ENCODE peak calls at places on chromosomes 1 and 21, in six cellular contexts. I, F, K, N, Z and G are unnamed samples.

GRCh38 chr21:41956926-41957729 is 3.3 kb upstream of the C2CD2 start:
- DNase-seq in I (no peak), Z (no peak), F (no peak), N (peak), K (no peak), G (no peak)

GRCh38 chr1:56547977-56548376 is 31.4 kb downstream of the PLPP3 start:
- DNase-seq in I (no peak), K (peak), F (no peak), Z (no peak), N (no peak), G (no peak)

GRCh38 chr1:232793944-232794343 is 11.3 kb upstream of the MAP10 start:
- DNase-seq in N (no peak), I (no peak), K (no peak), Z (no peak), F (peak), G (no peak)

GRCh38 chr1:19730793-19731192 is 66.1 kb downstream of the HTR6 start:
- DNase-seq in N (no peak), F (no peak), Z (no peak), I (no peak), K (no peak), G (no peak)

GRCh38 chr21:25186278-25186677 is 421.0 kb downstream of the MRPL39 start:
- DNase-seq in N (no peak), I (no peak), Z (no peak), K (no peak), F (no peak), G (peak)

GRCh38 chr1:64828829-64829228 is 84.0 kb downstream of the RAVER2 start:
- DNase-seq in F (no peak), Z (no peak), K (no peak), N (no peak), I (no peak), G (no peak)

GRCh38 chr1:28115267-28115666 is 26.9 kb upstream of the EYA3 start:
- DNase-seq in F (no peak), I (no peak), Z (no peak), N (no peak), K (no peak), G (peak)

GRCh38 chr1:19737413-19737812 is 62.3 kb downstream of the TMCO4 start:
- DNase-seq in Z (no peak), K (no peak), N (no peak), I (no peak), F (no peak), G (no peak)

GRCh38 chr1:176989754-176990153 is 174.8 kb downstream of the ASTN1 start:
- DNase-seq in Z (no peak), F (no peak), N (no peak), I (no peak), K (no peak), G (no peak)

GRCh38 chr1:58931761-58932160 is 147.9 kb upstream of the JUN start:
- DNase-seq in F (no peak), K (no peak), I (no peak), N (no peak), Z (no peak), G (no peak)

GRCh38 chr21:38250991-38251418 is 5.8 kb upstream of the KCNJ15 start:
- DNase-seq in N (no peak), K (no peak), I (no peak), Z (no peak), F (no peak), G (no peak)

GRCh38 chr1:182080955-182081582 is 19.6 kb upstream of the ZNF648 start:
- DNase-seq in I (no peak), K (peak), F (peak), Z (peak), N (peak), G (no peak)

GRCh38 chr1:223183268-223183862 is 40.3 kb upstream of the TLR5 start:
- DNase-seq in F (no peak), K (no peak), Z (no peak), I (no peak), N (no peak), G (no peak)

GRCh38 chr1:26409191-26409751 is 1.3 kb upstream of the LIN28A start:
- DNase-seq in K (no peak), I (no peak), N (no peak), Z (peak), F (no peak), G (no peak)

GRCh38 chr1:151455966-151456365 is 3.3 kb downstream of the POGZ start:
- DNase-seq in F (no peak), Z (no peak), I (no peak), K (no peak), N (no peak), G (no peak)

GRCh38 chr1:161226320-161226711 is 456 bp downstream of the TOMM40L start:
- DNase-seq in I (no peak), N (no peak), Z (no peak), F (no peak), K (no peak), G (no peak)

GRCh38 chr21:38434913-38435533 is 63.3 kb downstream of the ERG start:
- DNase-seq in Z (no peak), F (no peak), I (no peak), K (no peak), N (no peak), G (no peak)

GRCh38 chr1:35585281-35585680 is 12.2 kb downstream of the TFAP2E start:
- DNase-seq in N (no peak), K (no peak), Z (no peak), F (no peak), I (no peak), G (no peak)

GRCh38 chr1:115837762-115838421 is 3.0 kb downstream of the NHLH2 start:
- DNase-seq in K (no peak), Z (no peak), I (no peak), N (no peak), F (no peak), G (no peak)

GRCh38 chr1:101843160-101843559 is 153.6 kb downstream of the OLFM3 start:
- DNase-seq in K (no peak), I (peak), F (no peak), N (no peak), Z (peak), G (no peak)

GRCh38 chr1:205449750-205450443 is 5.9 kb downstream of the BLACAT1 start:
- DNase-seq in F (peak), K (peak), Z (peak), I (no peak), N (peak), G (no peak)

GRCh38 chr1:3453891-3454810 is at the start of gene ARHGEF16:
- DNase-seq in Z (peak), F (peak), N (peak), K (peak), I (peak), G (no peak)

GRCh38 chr1:54353959-54354358 is 52.2 kb downstream of the SSBP3 start:
- DNase-seq in Z (no peak), F (no peak), I (no peak), N (no peak), K (no peak), G (no peak)

GRCh38 chr1:31148409-31148808 is 82.9 kb upstream of the PUM1 start:
- DNase-seq in K (no peak), Z (no peak), F (no peak), I (no peak), N (no peak), G (no peak)

GRCh38 chr1:203287109-203287893 is 18.0 kb upstream of the BTG2 start:
- DNase-seq in I (no peak), Z (no peak), F (no peak), N (peak), K (no peak), G (peak)

GRCh38 chr1:56527548-56528302 is 51.6 kb downstream of the PLPP3 start:
- DNase-seq in I (no peak), N (no peak), Z (no peak), F (no peak), K (no peak), G (no peak)

GRCh38 chr1:193349046-193349535 is 162.7 kb upstream of the B3GALT2 start:
- DNase-seq in Z (no peak), K (no peak), N (no peak), F (no peak), I (no peak), G (no peak)

GRCh38 chr1:209808059-209808494 is 2.1 kb upstream of the IRF6 start:
- DNase-seq in F (no peak), Z (no peak), I (no peak), N (peak), K (peak), G (no peak)

GRCh38 chr1:170664283-170664827 is 424 bp downstream of the PRRX1 start:
- DNase-seq in N (no peak), I (no peak), K (no peak), Z (no peak), F (no peak), G (no peak)

GRCh38 chr1:66207484-66207883 is 326.5 kb upstream of the SGIP1 start:
- DNase-seq in F (no peak), I (no peak), Z (no peak), K (no peak), N (no peak), G (no peak)

DNA sequence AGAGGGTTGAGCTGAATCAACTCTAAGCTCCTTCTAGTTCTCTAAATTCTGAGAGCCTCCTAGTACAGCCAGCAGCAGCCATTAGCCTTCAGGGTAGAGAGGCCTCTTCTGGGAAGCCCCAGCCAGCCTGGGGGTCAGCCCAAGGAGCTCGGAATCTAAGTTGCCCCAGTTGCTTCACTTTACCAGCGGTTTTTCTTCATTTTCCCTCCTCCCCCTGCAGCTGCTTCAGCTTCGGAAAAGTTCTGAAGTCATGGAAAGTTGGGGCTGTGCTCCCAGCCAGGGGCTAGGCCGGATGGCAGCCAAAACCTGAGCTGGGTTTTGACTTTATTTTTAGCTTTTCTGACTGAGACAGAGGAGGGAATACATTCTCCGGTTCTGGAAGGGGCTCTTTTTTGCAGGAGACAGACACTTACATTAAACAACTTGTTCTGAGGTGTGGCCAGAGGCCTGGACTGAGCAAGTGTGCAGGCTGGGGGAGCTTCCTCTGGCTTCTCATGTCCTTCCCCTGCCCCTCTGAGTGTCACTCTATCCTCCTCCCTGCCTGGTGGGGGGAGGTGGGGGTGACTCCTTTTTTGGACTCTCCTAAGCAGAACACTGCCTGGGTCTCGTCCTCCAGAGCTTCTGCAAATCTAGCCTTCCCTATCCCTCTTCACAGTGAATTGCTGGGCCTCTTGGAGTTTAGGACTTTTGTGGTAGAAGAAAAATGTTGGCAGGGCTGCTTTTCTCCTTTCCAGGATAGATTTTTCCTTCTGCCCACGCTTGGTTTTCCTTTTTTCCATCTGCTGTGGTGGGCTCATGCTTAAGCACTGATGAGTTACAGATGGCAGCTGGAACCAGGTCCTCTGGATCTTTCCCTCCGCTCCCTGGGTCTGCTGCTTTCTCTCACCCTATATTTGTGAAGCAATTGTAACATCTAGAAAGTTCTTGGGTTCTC is 14.5 kb downstream of the LMNA start:
- DNase-seq in I (no peak), N (no peak), Z (no peak), K (no peak), F (no peak), G (no peak)
- TF ChIP-seq ZNF274 in I (no peak), N (no peak), Z (no peak), K (no peak), F (no peak), G (no peak)

GRCh38 chr1:46446646-46447498 is 42.8 kb upstream of the DMBX1 start:
- DNase-seq in Z (peak), F (peak), I (peak), K (peak), N (peak), G (no peak)
- TF ChIP-seq ZNF274 in Z (no peak), F (no peak), I (no peak), K (no peak), N (no peak), G (no peak)

DNA sequence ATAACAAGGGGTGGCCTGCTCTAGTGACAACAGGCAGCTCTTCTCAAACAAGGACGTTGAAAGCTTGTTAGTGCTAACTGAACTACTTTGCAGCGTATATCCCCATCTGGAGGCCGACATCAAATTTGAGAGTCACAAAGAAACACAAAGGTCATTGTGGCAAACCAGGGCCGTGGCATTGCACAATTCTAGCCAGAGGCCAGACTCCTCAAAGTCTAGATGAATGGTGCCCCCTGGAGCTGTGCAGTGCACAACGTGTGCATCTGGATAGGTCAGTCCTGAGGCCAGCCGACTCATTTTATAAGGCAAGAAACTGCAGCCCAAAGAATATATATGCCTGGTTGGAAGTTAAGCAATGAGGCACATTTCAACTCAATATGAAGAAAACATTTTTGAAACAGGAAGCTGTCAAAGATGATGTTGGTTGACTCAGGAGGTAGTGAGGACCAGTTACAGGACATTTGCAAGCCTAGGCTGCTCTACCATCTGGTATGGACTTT is 459.3 kb upstream of the RUNX1 start:
- DNase-seq in F (peak), Z (peak), I (peak), K (peak), N (peak), G (no peak)
- TF ChIP-seq ZNF274 in F (no peak), Z (no peak), I (no peak), K (no peak), N (no peak), G (no peak)

GRCh38 chr1:217484881-217485280 is 146.0 kb downstream of the GPATCH2 start:
- DNase-seq in F (no peak), I (no peak), Z (no peak), K (no peak), N (no peak), G (no peak)

GRCh38 chr1:217478450-217478849 is 152.4 kb downstream of the GPATCH2 start:
- DNase-seq in I (no peak), F (no peak), Z (no peak), N (no peak), K (no peak), G (no peak)

DNA sequence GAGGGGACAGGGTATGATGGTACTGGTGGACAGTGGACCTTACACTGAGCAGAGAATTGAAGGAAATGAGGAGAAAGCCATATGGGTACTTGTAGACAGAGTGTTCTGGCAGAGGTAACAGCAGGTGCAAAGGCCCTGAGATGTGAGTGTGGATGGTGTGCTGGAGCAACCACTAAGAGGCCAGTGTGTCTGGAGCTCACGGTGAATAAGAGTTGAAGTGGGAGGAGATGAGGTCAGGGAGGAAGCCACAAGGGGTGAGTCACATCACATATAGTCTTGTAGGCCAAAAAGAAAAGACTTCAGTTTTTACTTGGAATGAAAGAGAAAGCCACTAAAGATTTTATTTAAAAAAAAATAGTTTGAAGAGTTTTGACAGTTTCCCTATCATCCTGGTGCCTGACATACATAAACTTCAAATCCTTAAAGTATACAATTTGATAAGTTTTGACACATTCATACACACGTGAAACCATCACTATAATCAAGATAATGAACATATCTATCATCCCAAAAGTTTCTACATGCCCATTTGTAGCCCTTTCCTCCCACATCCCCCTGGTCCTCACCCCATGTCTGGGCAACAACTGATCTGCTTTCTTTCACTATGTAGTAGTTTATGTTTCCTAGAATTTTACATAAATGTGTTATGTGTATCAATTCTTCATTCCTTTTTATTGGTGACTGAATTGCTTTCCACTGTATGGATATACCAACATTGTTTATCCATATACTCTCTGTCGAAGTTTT is 148.4 kb downstream of the GPATCH2 start:
- DNase-seq in N (no peak), I (no peak), F (peak), K (no peak), Z (no peak), G (peak)
- TF ChIP-seq ZNF274 in N (no peak), I (no peak), F (no peak), K (no peak), Z (no peak), G (no peak)

GRCh38 chr1:153614906-153615305 is 1.2 kb downstream of the S100A14 start:
- DNase-seq in F (no peak), I (no peak), K (no peak), N (no peak), Z (no peak), G (no peak)

GRCh38 chr1:153616144-153616884 is at the start of gene S100A14:
- DNase-seq in K (no peak), I (no peak), N (peak), F (peak), Z (no peak), G (no peak)

GRCh38 chr1:153615406-153615805 is 719 bp downstream of the S100A14 start:
- DNase-seq in I (no peak), Z (no peak), N (no peak), K (no peak), F (no peak), G (no peak)

GRCh38 chr1:153617677-153618076 is 1.6 kb upstream of the S100A14 start:
- DNase-seq in I (peak), K (no peak), N (peak), F (peak), Z (no peak), G (no peak)

GRCh38 chr1:153616885-153617428 is 832 bp upstream of the S100A14 start:
- DNase-seq in N (no peak), F (no peak), Z (no peak), K (no peak), I (no peak), G (no peak)
- TF ChIP-seq ZNF274 in N (no peak), F (no peak), Z (no peak), K (no peak), I (no peak), G (no peak)

GRCh38 chr21:45612096-45613019 is 31.2 kb upstream of the PCBP3 start:
- DNase-seq in N (no peak), I (no peak), Z (no peak), K (no peak), F (no peak), G (no peak)
- TF ChIP-seq ZNF274 in N (no peak), I (no peak), Z (no peak), K (no peak), F (no peak), G (no peak)